ENCODE peak calls at places on chromosomes 1 and 21, in four cellular contexts. F is A549, S is IMR-90, I is K562. Z is an unnamed sample.

GRCh38 chr1:24955161-24955560 is 25.1 kb upstream of the RUNX3 start:
- DNase-seq in F (no peak), I (no peak), S (peak; percentile 83), Z (no peak)

GRCh38 chr1:46041974-46042373 is 90.5 kb downstream of the PIK3R3 start:
- DNase-seq in I (no peak), S (peak; percentile 27), F (no peak), Z (no peak)

GRCh38 chr1:88404582-88404981 is 279.5 kb upstream of the PKN2 start:
- DNase-seq in S (no peak), I (no peak), F (no peak), Z (no peak)

GRCh38 chr21:31162827-31163226 is 124.6 kb upstream of the KRTAP19-8 start:
- DNase-seq in F (no peak), I (no peak), S (peak; percentile 70), Z (no peak)

GRCh38 chr21:41422546-41423372 is 3.3 kb upstream of the MX1 start:
- DNase-seq in I (no peak), S (no peak), F (no peak), Z (no peak)

GRCh38 chr1:207752456-207753132 is 740 bp downstream of the CD46 start:
- DNase-seq in S (peak; percentile 13), F (no peak), I (peak; percentile 58), Z (no peak)

GRCh38 chr1:200429221-200429751 is 19.4 kb upstream of the ZNF281 start:
- DNase-seq in F (no peak), I (no peak), S (peak; percentile 62), Z (no peak)

GRCh38 chr1:6019166-6019845 is 26.4 kb upstream of the KCNAB2 start:
- DNase-seq in I (no peak), F (no peak), S (no peak), Z (no peak)

GRCh38 chr1:177983824-177984528 is 14.1 kb upstream of the SEC16B start:
- DNase-seq in I (no peak), F (no peak), S (peak; percentile 98), Z (no peak)

GRCh38 chr1:4792565-4792964 is 138.2 kb downstream of the AJAP1 start:
- DNase-seq in F (no peak), I (no peak), S (no peak), Z (no peak)

GRCh38 chr1:208110296-208110695 is 133.9 kb downstream of the PLXNA2 start:
- DNase-seq in I (no peak), S (no peak), F (no peak), Z (no peak)

GRCh38 chr21:46457801-46458314 is 833 bp upstream of the DIP2A start:
- DNase-seq in S (peak; percentile 40), I (peak; percentile 78), F (peak; percentile 16), Z (no peak)

GRCh38 chr1:157403608-157404007 is 148.7 kb downstream of the FCRL5 start:
- DNase-seq in F (no peak), S (no peak), I (no peak), Z (no peak)

GRCh38 chr21:33666153-33666552 is 23.9 kb downstream of the ITSN1 start:
- DNase-seq in S (peak; percentile 16), I (no peak), F (no peak), Z (no peak)

GRCh38 chr1:203086992-203087763 is 1.4 kb upstream of the MYOG start:
- DNase-seq in F (no peak), S (no peak), I (no peak), Z (no peak)

GRCh38 chr1:47915677-47916353 is 81.4 kb downstream of the TRABD2B start:
- DNase-seq in I (no peak), S (no peak), F (no peak), Z (no peak)

GRCh38 chr1:40763742-40764532 is 19.6 kb upstream of the KCNQ4 start:
- DNase-seq in F (no peak), S (no peak), I (no peak), Z (peak; percentile 62)

GRCh38 chr21:42146251-42146805 is 72.6 kb upstream of the ABCG1 start:
- DNase-seq in S (no peak), I (no peak), F (no peak), Z (no peak)

GRCh38 chr1:44519035-44519676 is 114.1 kb downstream of the RNF220 start:
- DNase-seq in F (no peak), I (no peak), S (no peak), Z (no peak)

GRCh38 chr21:45332415-45332814 is 44.7 kb upstream of the POFUT2 start:
- DNase-seq in S (no peak), I (no peak), F (no peak), Z (no peak)

GRCh38 chr1:116794804-116795481 is 40.7 kb downstream of the CD2 start:
- DNase-seq in S (no peak), F (no peak), I (no peak), Z (peak; percentile 87)

GRCh38 chr1:3196577-3197245 is 127.7 kb downstream of the PRDM16 start:
- DNase-seq in S (no peak), F (no peak), I (no peak), Z (no peak)

GRCh38 chr1:40840526-40841323 is 21.4 kb downstream of the CITED4 start:
- DNase-seq in F (no peak), I (peak; percentile 90), S (no peak), Z (no peak)

GRCh38 chr1:175927944-175928343 is 184.5 kb upstream of the TNR start:
- DNase-seq in S (no peak), I (no peak), F (no peak), Z (no peak)

GRCh38 chr1:24216730-24217129 is 29.6 kb upstream of the IFNLR1 start:
- DNase-seq in S (no peak), I (no peak), F (no peak), Z (no peak)

GRCh38 chr1:32917521-32917920 is 16.3 kb upstream of the TMEM54 start:
- DNase-seq in F (no peak), I (no peak), S (no peak), Z (no peak)

GRCh38 chr1:1072849-1073742 is 1.0 kb downstream of the RNF223 start:
- DNase-seq in S (no peak), F (no peak), I (no peak), Z (no peak)

GRCh38 chr21:42102063-42102462 is 30.9 kb downstream of the UMODL1 start:
- DNase-seq in F (no peak), I (no peak), S (no peak), Z (no peak)

DNA sequence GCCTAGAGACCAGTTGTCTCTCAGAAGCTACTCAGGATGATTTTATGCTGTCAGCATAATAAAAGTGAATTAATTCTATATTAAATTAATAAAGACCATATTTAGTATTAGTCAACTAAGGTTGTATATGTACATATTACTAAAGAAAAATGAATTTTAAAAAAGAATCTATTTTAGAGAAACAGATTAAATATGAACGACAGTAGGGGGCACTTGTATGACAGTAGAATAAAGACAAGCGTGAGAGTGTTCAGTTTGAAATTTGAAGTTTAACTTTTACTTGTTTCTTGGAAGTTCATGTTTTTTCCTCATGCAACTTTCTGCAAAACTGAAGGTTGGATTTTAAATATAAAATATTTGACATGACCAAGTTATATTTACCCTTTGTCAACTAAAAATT is 67.9 kb upstream of the MACF1 start:
- DNase-seq in F (no peak), S (no peak), I (no peak), Z (no peak)
- TF ChIP-seq ELK1 in F (no peak), S (no peak), I (no peak), Z (no peak)

DNA sequence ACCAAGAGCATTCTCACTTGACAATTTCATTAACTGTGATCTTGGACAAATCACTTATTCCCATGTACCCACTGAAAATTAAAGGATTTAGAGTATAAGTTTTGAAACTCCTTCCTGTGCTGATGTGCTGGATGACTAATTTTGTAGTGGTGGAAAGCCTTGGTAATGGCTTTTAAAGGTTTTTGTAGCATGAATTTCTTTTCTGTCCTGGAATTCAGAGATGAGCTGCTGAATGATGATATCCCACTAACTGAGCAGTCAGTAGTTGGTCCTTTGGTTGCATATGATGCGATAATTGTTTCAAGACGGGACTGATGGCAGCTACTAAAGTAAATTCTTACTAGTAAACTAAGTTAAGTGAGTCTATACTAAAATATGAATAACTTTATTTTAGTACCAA is 5.2 kb downstream of the RPL5 start:
- DNase-seq in F (no peak), I (no peak), S (peak; percentile 34), Z (no peak)
- H3K4me1 ChIP-seq in F (peaks cover 47% of the 10 kb centered on the region), I (peaks cover 6% of the 10 kb centered on the region), S (peaks cover 7% of the 10 kb centered on the region), Z (no peaks in the 10 kb centered on the region)

DNA sequence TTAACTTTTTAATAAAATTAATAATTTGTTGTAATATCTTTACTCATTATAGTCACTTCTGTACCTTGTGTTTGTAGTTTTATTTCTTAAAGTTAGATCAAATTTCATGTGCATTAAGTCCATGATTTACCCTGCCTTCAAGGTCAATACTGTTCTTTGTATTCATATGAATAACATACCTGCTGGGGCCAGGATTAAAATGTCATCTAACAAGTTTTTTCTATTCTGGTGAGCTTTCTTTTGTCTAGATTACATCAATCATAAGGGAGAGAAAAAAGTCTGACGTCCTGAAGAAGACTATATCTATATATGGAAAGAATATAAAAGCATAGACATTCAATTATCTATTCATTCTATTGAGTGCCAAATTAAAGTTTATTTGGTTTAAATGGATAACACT is 232.6 kb downstream of the COL11A1 start:
- DNase-seq in F (no peak), I (no peak), S (no peak), Z (no peak)
- TF ChIP-seq ELK1 in F (no peak), I (no peak), S (no peak), Z (no peak)

GRCh38 chr1:68197459-68197858 is 34.9 kb downstream of the WLS start:
- DNase-seq in F (no peak), I (no peak), S (no peak), Z (no peak)
- H3K4me1 ChIP-seq in F (peaks cover 12% of the 10 kb centered on the region), I (no peaks in the 10 kb centered on the region), S (peaks cover 12% of the 10 kb centered on the region), Z (no peaks in the 10 kb centered on the region)

GRCh38 chr1:186899977-186900376 is 71.2 kb downstream of the PLA2G4A start:
- DNase-seq in I (no peak), F (no peak), S (no peak), Z (no peak)

GRCh38 chr1:186900539-186901237 is 71.9 kb downstream of the PLA2G4A start:
- DNase-seq in F (no peak), I (no peak), S (no peak), Z (no peak)

GRCh38 chr1:186899577-186899976 is 70.8 kb downstream of the PLA2G4A start:
- DNase-seq in I (no peak), F (no peak), S (no peak), Z (peak; percentile 43)

GRCh38 chr1:186903374-186904129 is 74.8 kb downstream of the PLA2G4A start:
- DNase-seq in F (no peak), I (no peak), S (no peak), Z (no peak)

GRCh38 chr1:186904361-186904760 is 75.6 kb downstream of the PLA2G4A start:
- DNase-seq in S (no peak), F (no peak), I (no peak), Z (no peak)
- TF ChIP-seq ELK1 in S (no peak), F (no peak), I (no peak), Z (no peak)

GRCh38 chr1:39395357-39395831 is 96.0 kb upstream of the BMP8A start:
- DNase-seq in S (peak; percentile 90), F (peak; percentile 64), I (no peak), Z (no peak)
- H3K4me1 ChIP-seq in S (peaks cover 23% of the 10 kb centered on the region), F (peaks cover 89% of the 10 kb centered on the region), I (peaks cover 29% of the 10 kb centered on the region), Z (peaks cover 27% of the 10 kb centered on the region)

GRCh38 chr1:26761217-26761616 is 26.5 kb upstream of the PIGV start:
- DNase-seq in F (no peak), S (no peak), I (no peak), Z (no peak)
- TF ChIP-seq ELK1 in F (no peak), S (no peak), I (no peak), Z (no peak)